ENCODE peak calls at places on chromosomes 1 and 21, in seven cellular contexts. L is Calu3, W is foreskin keratinocyte, Z is bronchial epithelial cell, Q is neural crest cell, A is HFF-Myc, I is heart right ventricle. X is an unnamed sample.

GRCh38 chr21:46077674-46078101 is 20.2 kb upstream of the COL6A2 start:
- DNase-seq in L (no peak), W (no peak), Z (no peak), Q (no peak), A (no peak), I (no peak), X (no peak)

GRCh38 chr1:14055442-14056225 is 355.6 kb downstream of the PRDM2 start:
- DNase-seq in L (no peak), W (peak), Z (peak), Q (no peak), A (no peak), I (no peak), X (no peak)

GRCh38 chr1:89800718-89801117 is 20.1 kb upstream of the LRRC8D start:
- DNase-seq in L (no peak), W (no peak), Z (no peak), Q (no peak), A (no peak), I (no peak), X (no peak)

GRCh38 chr1:63668298-63668697 is 75.1 kb downstream of the PGM1 start:
- DNase-seq in L (no peak), W (peak), Z (peak), Q (no peak), A (no peak), I (no peak), X (no peak)

GRCh38 chr1:45843474-45843905 is 40.1 kb downstream of the MAST2 start:
- DNase-seq in L (no peak), W (peak), Z (peak), Q (no peak), A (no peak), I (no peak), X (no peak)

GRCh38 chr1:165988275-165988674 is 160.9 kb downstream of the UCK2 start:
- DNase-seq in L (no peak), W (no peak), Z (no peak), Q (no peak), A (no peak), I (no peak), X (no peak)

GRCh38 chr21:44736291-44737004 is 25.1 kb upstream of the TSPEAR start:
- DNase-seq in L (peak), W (no peak), Z (no peak), Q (no peak), A (no peak), I (no peak), X (no peak)

GRCh38 chr1:247415423-247416361 is at the start of gene NLRP3:
- DNase-seq in L (peak), W (peak), Z (peak), Q (no peak), A (no peak), I (no peak), X (no peak)

GRCh38 chr1:234583755-234584430 is 26.1 kb downstream of the IRF2BP2 start:
- DNase-seq in L (no peak), W (no peak), Z (no peak), Q (no peak), A (no peak), I (no peak), X (no peak)

GRCh38 chr1:29454616-29455380 is 218.5 kb downstream of the PTPRU start:
- DNase-seq in L (no peak), W (no peak), Z (no peak), Q (no peak), A (no peak), I (no peak), X (no peak)

GRCh38 chr1:47951026-47951425 is 46.2 kb downstream of the TRABD2B start:
- DNase-seq in L (peak), W (no peak), Z (no peak), Q (peak), A (no peak), I (no peak), X (no peak)

GRCh38 chr1:7650801-7651200 is 120.3 kb upstream of the VAMP3 start:
- DNase-seq in L (no peak), W (no peak), Z (no peak), Q (no peak), A (no peak), I (no peak), X (no peak)

GRCh38 chr1:63779872-63780271 is 6.1 kb downstream of the ROR1 start:
- DNase-seq in L (no peak), W (no peak), Z (no peak), Q (no peak), A (no peak), I (no peak), X (no peak)

GRCh38 chr1:194843077-194843476 is 1656.7 kb upstream of the B3GALT2 start:
- DNase-seq in L (no peak), W (no peak), Z (no peak), Q (no peak), A (no peak), I (no peak), X (no peak)

GRCh38 chr1:89298461-89298860 is 25.8 kb upstream of the GBP5 start:
- DNase-seq in L (no peak), W (peak), Z (peak), Q (no peak), A (no peak), I (no peak), X (no peak)

GRCh38 chr1:94332952-94333351 is 85.2 kb upstream of the ABCD3 start:
- DNase-seq in L (no peak), W (peak), Z (peak), Q (no peak), A (no peak), I (no peak), X (no peak)

GRCh38 chr1:41537257-41537656 is 52.8 kb upstream of the EDN2 start:
- DNase-seq in L (no peak), W (no peak), Z (no peak), Q (no peak), A (no peak), I (no peak), X (no peak)

GRCh38 chr1:6634278-6635052 is 9.8 kb downstream of the THAP3 start:
- DNase-seq in L (peak), W (no peak), Z (peak), Q (peak), A (no peak), I (peak), X (peak)

GRCh38 chr1:89310505-89310904 is 37.8 kb upstream of the GBP5 start:
- DNase-seq in L (no peak), W (no peak), Z (peak), Q (no peak), A (no peak), I (no peak), X (no peak)

GRCh38 chr21:19236209-19236608 is 832.6 kb upstream of the TMPRSS15 start:
- DNase-seq in L (no peak), W (no peak), Z (no peak), Q (no peak), A (no peak), I (no peak), X (no peak)

GRCh38 chr1:172005856-172006255 is 164.6 kb downstream of the DNM3 start:
- DNase-seq in L (peak), W (peak), Z (no peak), Q (no peak), A (no peak), I (no peak), X (no peak)

GRCh38 chr1:223234164-223234501 is 91.1 kb upstream of the TLR5 start:
- DNase-seq in L (no peak), W (no peak), Z (no peak), Q (no peak), A (no peak), I (no peak), X (no peak)

GRCh38 chr1:20080441-20081330 is 10.7 kb downstream of the PLA2G5 start:
- DNase-seq in L (no peak), W (no peak), Z (no peak), Q (no peak), A (no peak), I (no peak), X (no peak)

GRCh38 chr1:109882288-109883245 is 28.1 kb upstream of the CSF1 start:
- DNase-seq in L (no peak), W (no peak), Z (no peak), Q (peak), A (no peak), I (no peak), X (no peak)

GRCh38 chr1:225843426-225843795 is 33.5 kb downstream of the EPHX1 start:
- DNase-seq in L (no peak), W (no peak), Z (no peak), Q (no peak), A (no peak), I (no peak), X (no peak)

GRCh38 chr1:66998972-66999371 is 55.0 kb downstream of the SLC35D1 start:
- DNase-seq in L (no peak), W (peak), Z (peak), Q (no peak), A (no peak), I (no peak), X (no peak)

GRCh38 chr1:156214024-156214748 is 1.4 kb downstream of the PMF1 start:
- DNase-seq in L (peak), W (peak), Z (peak), Q (no peak), A (no peak), I (no peak), X (no peak)

GRCh38 chr1:181033799-181034391 is at the start of gene MR1:
- DNase-seq in L (peak), W (peak), Z (peak), Q (no peak), A (no peak), I (no peak), X (no peak)

GRCh38 chr1:85330711-85331290 is 54.4 kb upstream of the BCL10 start:
- DNase-seq in L (no peak), W (peak), Z (peak), Q (no peak), A (peak), I (no peak), X (no peak)

GRCh38 chr1:160901768-160902167 is 16.8 kb upstream of the ITLN1 start:
- DNase-seq in L (no peak), W (no peak), Z (no peak), Q (no peak), A (no peak), I (no peak), X (no peak)

GRCh38 chr21:45562401-45562800 is 20.2 kb upstream of the SLC19A1 start:
- DNase-seq in L (no peak), W (no peak), Z (no peak), Q (no peak), A (no peak), I (no peak), X (no peak)

GRCh38 chr1:2212542-2213491 is 15.3 kb upstream of the SKI start:
- DNase-seq in L (peak), W (peak), Z (peak), Q (peak), A (peak), I (peak), X (peak)

GRCh38 chr1:227451954-227452353 is 111.4 kb upstream of the ZNF678 start:
- DNase-seq in L (no peak), W (no peak), Z (no peak), Q (no peak), A (no peak), I (no peak), X (no peak)

GRCh38 chr21:32096411-32096810 is 182.4 kb downstream of the MIS18A start:
- DNase-seq in L (peak), W (no peak), Z (no peak), Q (peak), A (no peak), I (peak), X (no peak)

GRCh38 chr1:162703708-162704107 is 71.4 kb downstream of the DDR2 start:
- DNase-seq in L (no peak), W (no peak), Z (no peak), Q (no peak), A (no peak), I (peak), X (no peak)

GRCh38 chr21:42654913-42655796 is 1.7 kb downstream of the PDE9A start:
- DNase-seq in L (no peak), W (no peak), Z (no peak), Q (no peak), A (no peak), I (no peak), X (no peak)

GRCh38 chr21:24050233-24050632 is 1557.0 kb downstream of the MRPL39 start:
- DNase-seq in L (no peak), W (no peak), Z (no peak), Q (no peak), A (no peak), I (no peak), X (no peak)

GRCh38 chr21:24042687-24043086 is 1564.6 kb downstream of the MRPL39 start:
- DNase-seq in L (no peak), W (no peak), Z (no peak), Q (no peak), A (no peak), I (no peak), X (no peak)

GRCh38 chr21:24045373-24045772 is 1561.9 kb downstream of the MRPL39 start:
- DNase-seq in L (no peak), W (no peak), Z (no peak), Q (no peak), A (no peak), I (no peak), X (no peak)

GRCh38 chr21:24046816-24047443 is 1560.4 kb downstream of the MRPL39 start:
- DNase-seq in L (no peak), W (no peak), Z (no peak), Q (no peak), A (no peak), I (no peak), X (no peak)

DNA sequence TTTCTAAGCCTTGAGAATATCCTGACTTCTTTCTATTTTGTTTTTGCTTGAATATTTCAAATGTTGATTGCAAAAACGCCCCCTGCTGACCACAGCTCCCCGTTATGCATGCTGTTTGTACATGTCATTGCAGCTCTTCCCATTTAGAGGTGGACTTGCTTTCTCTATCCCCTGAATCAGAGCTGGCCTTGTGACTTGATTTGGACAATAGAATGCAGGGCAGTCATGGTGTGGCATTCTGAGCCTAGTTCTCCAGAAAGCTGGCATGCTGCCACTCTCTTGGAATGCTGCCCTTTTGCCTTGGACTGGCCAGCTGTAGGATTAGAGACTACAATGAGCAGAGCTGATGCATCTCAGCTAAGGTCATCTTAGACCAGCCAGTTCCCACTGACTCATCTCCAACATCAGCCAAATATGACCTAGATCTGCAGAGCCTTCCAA is 1561.5 kb downstream of the MRPL39 start:
- DNase-seq in L (peak), W (peak), Z (no peak), Q (peak), A (peak), I (peak), X (peak)
- TF ChIP-seq CTCF in L (no peak), W (no peak), Z (no peak), Q (peak), A (no peak), I (peak), X (peak)

GRCh38 chr1:200873116-200873670 is 412 bp downstream of the GPR25 start:
- DNase-seq in L (no peak), W (no peak), Z (no peak), Q (no peak), A (no peak), I (no peak), X (no peak)

GRCh38 chr1:200872446-200873115 is at the start of gene GPR25:
- DNase-seq in L (no peak), W (no peak), Z (no peak), Q (no peak), A (no peak), I (no peak), X (no peak)

GRCh38 chr1:200873671-200874397 is 1.1 kb downstream of the GPR25 start:
- DNase-seq in L (no peak), W (no peak), Z (no peak), Q (no peak), A (no peak), I (no peak), X (peak)

GRCh38 chr1:200875416-200875815 is 2.6 kb downstream of the GPR25 start:
- DNase-seq in L (no peak), W (no peak), Z (no peak), Q (no peak), A (no peak), I (no peak), X (no peak)

DNA sequence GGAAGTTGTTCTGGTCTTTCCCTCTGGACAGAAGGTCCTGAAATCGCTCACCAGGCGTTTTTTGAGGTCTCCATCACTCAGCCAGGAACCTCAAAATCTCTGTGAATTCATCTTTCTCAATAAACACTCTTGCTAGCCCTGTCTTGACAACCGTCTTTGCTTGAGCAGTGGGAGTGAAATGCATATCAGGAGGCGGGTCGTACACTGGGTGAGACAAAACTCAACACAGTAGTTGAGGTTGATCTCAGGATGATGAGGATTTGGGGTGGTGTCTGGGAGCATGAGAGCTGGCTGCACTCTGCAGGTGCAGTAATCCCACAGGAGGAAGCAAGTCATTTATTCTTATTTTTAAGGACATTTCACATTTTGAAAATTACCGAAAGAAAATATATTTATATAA is 1.9 kb downstream of the GPR25 start:
- DNase-seq in L (no peak), W (no peak), Z (no peak), Q (no peak), A (no peak), I (no peak), X (no peak)
- TF ChIP-seq CTCF in L (no peak), W (no peak), Z (no peak), Q (no peak), A (no peak), I (no peak), X (no peak)

DNA sequence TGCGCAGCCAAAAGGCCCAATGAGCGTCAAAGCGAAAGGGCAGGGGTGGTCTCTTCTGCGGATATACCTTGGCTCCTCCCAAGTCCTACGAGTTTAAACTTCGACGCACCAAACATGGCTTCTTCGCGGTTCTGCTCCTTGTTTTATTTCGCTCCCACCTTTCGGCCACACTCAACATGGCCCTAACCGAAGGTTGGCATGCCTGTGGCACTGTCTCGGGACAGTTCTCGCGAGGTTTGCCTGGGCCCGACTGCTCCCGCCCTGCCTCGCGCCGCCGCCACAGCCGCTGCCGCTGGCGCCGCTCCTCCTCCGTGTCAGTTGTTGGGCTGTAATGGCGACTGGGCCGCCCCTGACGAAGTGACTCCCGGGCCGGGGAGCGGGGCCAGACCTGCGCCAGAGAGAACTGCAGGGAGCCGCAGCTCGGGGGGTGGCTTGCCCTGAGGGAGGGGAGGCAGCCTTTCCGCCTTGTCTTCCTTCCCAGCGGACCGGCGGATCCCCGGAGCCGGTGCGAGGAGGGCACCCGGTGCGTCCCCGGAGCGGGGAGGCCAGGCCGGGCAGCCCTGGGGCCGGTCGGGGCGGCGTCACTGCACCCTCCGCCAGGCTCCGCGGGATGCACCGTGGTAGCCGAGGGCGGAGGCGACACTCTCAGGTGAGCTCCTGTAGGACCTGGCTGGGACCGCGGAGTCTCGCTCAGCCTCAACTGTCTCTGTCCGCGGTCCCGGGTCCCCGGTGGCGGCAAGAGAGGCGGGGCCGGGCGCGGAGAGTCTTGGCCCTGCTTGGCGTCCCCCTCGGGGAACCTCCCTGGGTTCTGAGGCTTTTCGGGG is at the start of gene CEP350:
- DNase-seq in L (peak), W (peak), Z (peak), Q (peak), A (peak), I (peak), X (peak)
- TF ChIP-seq CTCF in L (no peak), W (no peak), Z (no peak), Q (no peak), A (no peak), I (no peak), X (no peak)

DNA sequence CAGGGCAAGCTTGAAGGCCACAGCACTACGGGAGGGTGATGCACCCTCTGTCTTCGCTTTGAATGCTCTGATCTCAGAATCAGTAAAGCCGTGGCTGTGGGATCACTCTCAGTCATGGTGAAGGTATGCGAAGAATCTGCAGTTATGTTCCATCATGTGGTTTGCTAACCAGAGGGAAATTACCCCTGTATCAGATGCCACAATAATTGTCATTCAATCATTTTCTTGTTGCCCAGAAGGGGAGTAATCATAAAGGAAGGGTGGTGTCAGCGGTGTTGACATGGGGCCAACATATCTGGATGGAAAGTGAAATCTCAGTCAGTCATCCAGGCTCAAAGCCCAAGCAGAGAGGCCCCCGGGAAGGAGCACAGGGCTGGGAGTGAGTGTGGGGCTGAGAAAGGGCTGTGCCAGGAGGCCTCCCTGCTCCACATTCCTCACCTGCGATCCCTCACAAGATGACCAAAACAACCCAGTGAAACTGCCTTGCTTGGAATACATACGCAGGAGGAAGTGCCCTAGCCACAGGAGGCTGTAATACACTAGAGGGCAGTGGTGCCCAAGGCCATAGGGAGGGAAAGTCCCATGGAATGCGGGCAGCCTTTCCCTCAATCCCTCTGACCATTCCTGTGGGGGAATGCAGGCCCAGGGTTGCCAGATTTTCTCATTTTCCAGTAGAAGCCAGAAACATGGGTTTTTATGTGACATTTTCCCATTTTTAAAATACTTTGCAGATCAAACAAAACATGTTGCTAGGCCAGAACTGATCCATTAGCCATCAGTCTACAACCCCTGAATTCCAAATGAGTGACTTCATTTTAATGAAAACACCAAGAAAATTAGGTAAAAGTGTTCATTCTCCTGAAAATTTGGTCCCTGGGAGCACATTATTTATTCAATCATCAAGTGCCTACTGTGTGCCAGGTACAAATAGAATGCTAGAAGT is 95.7 kb upstream of the VANGL1 start:
- DNase-seq in L (peak), W (peak), Z (peak), Q (peak), A (peak), I (no peak), X (no peak)
- TF ChIP-seq CTCF in L (peak), W (peak), Z (peak), Q (peak), A (peak), I (peak), X (no peak)

X was measured in glutamatergic neuron.